ENCODE peak calls at places on chromosomes 13 and 19, in eight cellular contexts. B is mucosa of descending colon, V is foreskin fibroblast, P is kidney epithelial cell, C is ovary, E is BE2C, T is hepatocyte, X is OCI-LY7. D is an unnamed sample.

GRCh38 chr13:38872693-38873092 is 117.9 kb downstream of the STOML3 start:
- DNase-seq in C (peak), T (peak), V (no peak), E (peak), B (peak), P (no peak), X (peak), D (peak)

GRCh38 chr13:76361868-76362267 is 524.3 kb downstream of the KCTD12 start:
- DNase-seq in B (no peak), C (no peak), V (no peak), P (no peak), E (no peak), T (no peak), X (no peak), D (no peak)

GRCh38 chr19:35673121-35673804 is 6.9 kb downstream of the UPK1A start:
- DNase-seq in X (no peak), B (peak), C (no peak), E (peak), T (peak), P (peak), V (peak), D (no peak)

GRCh38 chr13:42539670-42540069 is 34.3 kb upstream of the TNFSF11 start:
- DNase-seq in B (no peak), C (no peak), E (no peak), V (no peak), T (no peak), X (no peak), P (no peak), D (no peak)

GRCh38 chr13:105925496-105925895 is 610.0 kb downstream of the EFNB2 start:
- DNase-seq in V (peak), C (no peak), E (no peak), T (peak), X (no peak), B (no peak), P (peak), D (no peak)

GRCh38 chr13:26036383-26036782 is 15.4 kb downstream of the SHISA2 start:
- DNase-seq in T (no peak), E (no peak), V (no peak), B (no peak), X (no peak), P (no peak), C (no peak), D (no peak)

GRCh38 chr19:14165986-14166385 is 29.6 kb upstream of the ASF1B start:
- DNase-seq in C (no peak), B (no peak), P (no peak), E (no peak), V (no peak), T (no peak), X (no peak), D (peak)

GRCh38 chr19:54312436-54313362 is at the start of gene LILRA5:
- DNase-seq in B (peak), V (no peak), C (no peak), X (no peak), T (no peak), P (no peak), E (no peak), D (no peak)

GRCh38 chr19:5809469-5809868 is 4.6 kb downstream of the NRTN start:
- DNase-seq in P (no peak), C (no peak), B (no peak), E (no peak), X (no peak), V (no peak), T (no peak), D (no peak)

GRCh38 chr13:111627596-111627995 is 307.2 kb downstream of the TEX29 start:
- DNase-seq in V (no peak), E (no peak), X (no peak), T (no peak), P (no peak), B (no peak), C (no peak), D (no peak)

GRCh38 chr19:34067861-34068271 is 104.4 kb upstream of the LSM14A start:
- DNase-seq in C (no peak), X (no peak), P (no peak), E (no peak), T (peak), V (no peak), B (no peak), D (no peak)

GRCh38 chr19:7582446-7582845 is 13.2 kb upstream of the CAMSAP3 start:
- DNase-seq in E (no peak), P (no peak), V (no peak), B (no peak), T (no peak), C (no peak), X (no peak), D (no peak)

GRCh38 chr13:41562083-41562482 is 104.7 kb downstream of the RGCC start:
- DNase-seq in E (no peak), B (peak), P (no peak), T (peak), V (peak), C (peak), X (no peak), D (peak)

GRCh38 chr19:1417145-1417544 is 9.8 kb downstream of the DAZAP1 start:
- DNase-seq in P (no peak), B (no peak), V (no peak), T (no peak), X (no peak), E (no peak), C (no peak), D (peak)

GRCh38 chr19:11581740-11582139 is 4.3 kb upstream of the ACP5 start:
- DNase-seq in X (peak), E (no peak), T (no peak), B (no peak), P (no peak), V (no peak), C (no peak), D (no peak)

GRCh38 chr13:100214886-100215285 is 126.0 kb downstream of the PCCA start:
- DNase-seq in E (no peak), C (no peak), P (no peak), V (peak), B (no peak), T (no peak), X (no peak), D (no peak)

GRCh38 chr13:59680429-59681024 is 483.2 kb downstream of the DIAPH3 start:
- DNase-seq in X (peak), T (no peak), E (no peak), C (no peak), B (no peak), V (peak), P (no peak), D (no peak)

GRCh38 chr19:35845215-35846037 is 6.9 kb downstream of the NPHS1 start:
- DNase-seq in E (peak), B (peak), V (no peak), C (no peak), X (no peak), T (peak), P (no peak), D (no peak)

GRCh38 chr13:43132911-43133310 is 109.5 kb downstream of the DNAJC15 start:
- DNase-seq in X (peak), C (no peak), T (no peak), E (peak), B (no peak), V (no peak), P (no peak), D (peak)

GRCh38 chr19:51664997-51665396 is 18.4 kb upstream of the SIGLEC14 start:
- DNase-seq in X (no peak), T (no peak), E (no peak), B (no peak), C (no peak), V (no peak), P (no peak), D (no peak)

GRCh38 chr19:11445141-11445540 is 9.7 kb downstream of the PRKCSH start:
- DNase-seq in T (no peak), B (no peak), E (no peak), X (no peak), V (no peak), C (no peak), P (no peak), D (no peak)

GRCh38 chr13:114115191-114115671 is 17.2 kb downstream of the RASA3 start:
- DNase-seq in B (peak), E (peak), V (peak), C (peak), T (peak), X (no peak), P (peak), D (no peak)

GRCh38 chr13:29100739-29101138 is 280.6 kb downstream of the MTUS2 start:
- DNase-seq in C (no peak), T (no peak), X (no peak), E (no peak), P (no peak), B (no peak), V (no peak), D (no peak)

GRCh38 chr13:53028637-53029121 is at the start of gene OLFM4:
- DNase-seq in T (peak), V (no peak), B (no peak), X (no peak), C (no peak), P (no peak), E (no peak), D (no peak)

GRCh38 chr19:1259873-1260748 is 9.0 kb upstream of the CIRBP start:
- DNase-seq in C (no peak), P (no peak), V (no peak), B (peak), E (no peak), X (peak), T (no peak), D (no peak)

GRCh38 chr19:1997353-1998233 is 17.9 kb downstream of the BTBD2 start:
- DNase-seq in E (no peak), P (no peak), C (no peak), X (no peak), V (no peak), B (no peak), T (no peak), D (no peak)

GRCh38 chr19:54231077-54231931 is 8.5 kb upstream of the LILRB3 start:
- DNase-seq in E (peak), C (peak), B (peak), T (peak), V (peak), P (no peak), X (peak), D (peak)

GRCh38 chr13:20182231-20182846 is 10.4 kb downstream of the GJB2 start:
- DNase-seq in V (peak), T (peak), P (peak), B (peak), X (peak), C (no peak), E (peak), D (peak)

GRCh38 chr19:2371656-2372055 is 11.6 kb downstream of the TMPRSS9 start:
- DNase-seq in X (no peak), B (no peak), E (no peak), V (peak), C (no peak), P (no peak), T (no peak), D (no peak)

GRCh38 chr19:4171676-4172075 is 10.7 kb downstream of the SIRT6 start:
- DNase-seq in T (no peak), B (no peak), E (no peak), P (no peak), C (no peak), V (no peak), X (no peak), D (no peak)

GRCh38 chr19:30132312-30133075 is 190.5 kb downstream of the URI1 start:
- DNase-seq in C (no peak), X (no peak), V (no peak), E (no peak), T (no peak), P (no peak), B (no peak), D (peak)

GRCh38 chr13:26557393-26558073 is at the start of gene WASF3:
- DNase-seq in T (peak), B (peak), X (peak), P (peak), E (peak), V (peak), C (peak), D (peak)

GRCh38 chr19:16386619-16387240 is 62.1 kb downstream of the KLF2 start:
- DNase-seq in C (peak), E (peak), P (peak), T (peak), V (peak), X (peak), B (peak), D (peak)

GRCh38 chr13:90787007-90787406 is 560.5 kb upstream of the MIR17HG start:
- DNase-seq in X (no peak), E (no peak), T (no peak), P (no peak), C (no peak), V (no peak), B (no peak), D (no peak)

DNA sequence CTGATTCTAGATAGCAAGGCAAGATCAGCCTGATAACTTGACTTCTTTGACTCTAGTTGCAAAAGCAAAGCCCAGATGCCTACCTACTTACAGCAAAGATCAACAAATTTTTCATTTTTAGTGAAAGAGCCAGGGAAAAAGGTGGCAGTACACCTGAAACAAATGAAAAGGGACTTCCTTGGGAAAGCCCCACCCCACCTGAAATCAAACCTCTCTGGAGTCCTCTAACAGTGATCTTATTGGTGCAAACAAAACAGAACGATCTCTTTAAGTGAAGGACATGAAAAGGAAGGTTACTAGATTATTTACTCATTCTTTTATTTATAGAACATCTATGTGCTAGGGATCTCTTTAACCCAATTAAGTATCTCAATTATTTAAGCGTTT is 507 bp upstream of the LCP1 start:
- DNase-seq in B (no peak), X (no peak), T (no peak), C (no peak), P (no peak), V (no peak), E (no peak), D (no peak)
- H3K4me3 ChIP-seq in B (no peak), X (peak), T (no peak), C (no peak), P (no peak), V (no peak), E (no peak), D (no peak)

DNA sequence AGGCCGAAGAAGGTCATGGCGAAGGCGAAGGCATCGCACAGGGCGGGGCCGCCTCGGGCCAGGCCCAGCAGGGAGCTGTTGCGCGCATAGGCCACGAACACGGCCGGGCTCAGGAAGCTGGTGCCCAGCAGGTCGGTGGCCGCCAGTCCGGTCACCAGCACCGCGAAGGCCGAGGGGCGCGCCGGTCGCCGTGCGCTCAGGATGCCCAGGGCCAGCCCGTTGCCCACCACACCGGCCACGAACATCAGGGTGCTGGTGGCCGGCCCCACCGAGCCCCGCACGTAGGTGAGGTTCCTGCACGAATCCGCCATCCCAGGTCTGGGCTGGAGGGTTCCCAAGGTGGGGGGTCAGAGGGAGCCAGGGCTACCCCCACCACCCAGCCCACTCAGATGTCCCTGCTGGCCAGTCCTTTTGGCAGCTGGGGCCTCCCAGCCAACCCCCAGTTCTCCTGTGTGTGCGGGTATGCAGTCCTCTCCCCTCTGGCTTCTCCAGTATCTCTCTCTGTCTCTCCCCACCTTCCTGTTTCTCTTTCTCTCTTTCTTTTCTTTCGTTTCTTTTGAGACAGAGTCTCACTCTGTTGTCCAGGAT is 880 bp downstream of the PTGIR start:
- DNase-seq in E (no peak), C (no peak), X (no peak), V (no peak), T (no peak), P (no peak), B (no peak), D (no peak)
- H3K4me3 ChIP-seq in E (no peak), C (no peak), X (no peak), V (peak), T (no peak), P (no peak), B (no peak), D (no peak)

DNA sequence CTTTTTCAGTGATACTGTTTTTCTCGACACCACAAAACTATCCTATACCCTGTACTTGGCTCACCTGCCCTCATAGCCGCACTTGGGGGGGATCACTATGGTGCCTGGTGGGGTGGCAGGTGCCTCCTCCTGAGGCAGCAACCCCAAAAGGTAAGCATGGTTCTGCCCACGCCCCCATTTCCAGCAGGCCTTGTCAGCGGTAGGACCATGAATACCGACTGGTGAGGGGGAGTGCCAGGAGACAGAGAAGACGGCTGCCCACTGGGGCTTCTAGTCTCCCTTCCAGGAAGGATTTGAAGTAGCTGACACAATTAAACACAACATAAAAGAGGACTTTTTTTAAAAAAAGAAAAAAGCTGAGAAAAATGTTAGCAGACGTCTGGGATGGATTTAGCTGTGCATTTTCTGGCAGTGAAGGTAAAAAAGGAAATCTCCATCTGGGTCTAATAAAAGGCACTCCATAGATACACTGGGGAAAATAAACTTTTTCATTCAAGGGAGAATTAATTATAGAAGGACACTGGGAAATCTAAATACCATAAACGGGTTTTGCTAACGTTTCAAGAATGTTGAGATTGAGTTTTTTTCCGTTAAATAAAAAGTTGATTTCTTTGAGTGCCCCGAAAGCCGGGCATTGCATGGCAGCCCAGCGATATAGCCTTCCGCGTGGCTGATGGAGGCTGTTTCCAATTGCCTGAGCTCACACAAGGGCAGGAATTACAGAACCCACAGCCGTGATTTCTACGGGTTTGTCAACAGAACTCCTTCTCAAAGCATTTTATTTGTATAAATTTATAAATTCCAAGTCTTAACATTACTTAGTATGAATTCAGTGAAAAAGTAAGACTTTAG is 45.1 kb downstream of the ATP11A start:
- DNase-seq in T (no peak), E (no peak), C (no peak), B (no peak), V (no peak), X (no peak), P (no peak), D (no peak)
- H3K4me3 ChIP-seq in T (no peak), E (no peak), C (no peak), B (no peak), V (no peak), X (no peak), P (no peak), D (no peak)

GRCh38 chr19:48511800-48512503 is at the start of gene LMTK3:
- DNase-seq in B (peak), V (no peak), C (no peak), P (no peak), X (peak), E (peak), T (no peak), D (peak)

GRCh38 chr19:48511321-48511731 is 309 bp downstream of the LMTK3 start:
- DNase-seq in T (no peak), B (no peak), V (no peak), E (peak), X (no peak), C (no peak), P (no peak), D (no peak)

GRCh38 chr19:48509467-48510194 is 2.0 kb downstream of the LMTK3 start:
- DNase-seq in E (no peak), T (no peak), V (no peak), X (no peak), P (no peak), C (no peak), B (no peak), D (no peak)

GRCh38 chr19:48508729-48509310 is 2.8 kb downstream of the LMTK3 start:
- DNase-seq in B (no peak), X (no peak), C (no peak), V (no peak), E (no peak), T (no peak), P (no peak), D (no peak)

DNA sequence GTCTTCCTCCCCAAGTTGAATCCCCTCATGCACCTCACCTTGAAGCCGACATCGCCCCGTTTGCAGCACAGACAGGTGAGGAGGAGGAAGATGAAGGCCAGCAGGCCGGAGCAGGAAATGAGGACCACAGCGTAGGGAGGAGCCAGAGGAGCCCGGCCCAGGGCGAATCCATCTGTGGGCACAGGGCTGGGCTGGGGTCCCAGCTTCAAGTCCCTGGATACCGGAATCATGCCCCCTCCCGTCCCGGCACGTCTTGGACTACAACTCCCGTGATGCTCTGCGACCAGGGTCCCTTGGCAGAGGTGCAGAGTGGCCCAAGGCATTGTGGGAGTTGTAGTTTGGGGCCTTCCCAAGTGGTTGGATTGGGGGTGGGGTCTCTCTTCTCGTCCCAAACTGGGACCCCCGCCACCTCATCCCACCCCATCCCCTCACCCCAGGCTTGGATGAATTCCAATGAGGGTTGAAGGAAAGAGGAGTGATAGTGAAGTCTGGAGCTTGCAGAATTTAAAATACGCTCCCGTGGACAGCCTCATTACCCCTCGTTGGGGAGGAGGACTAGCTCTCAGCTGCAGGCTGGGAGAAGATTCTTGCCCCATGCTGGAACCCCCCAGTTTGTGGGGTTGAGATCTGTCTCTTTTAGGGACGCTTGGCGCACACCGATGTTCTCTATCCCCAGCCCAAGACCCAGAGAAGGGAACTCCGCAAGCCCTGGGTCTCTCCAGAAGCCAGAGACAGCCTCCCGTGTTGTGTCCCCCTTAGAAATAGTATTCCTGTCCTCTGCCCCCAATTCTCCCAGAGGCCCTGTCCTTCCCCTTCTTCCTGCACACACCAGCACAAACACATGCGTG is 990 bp downstream of the LMTK3 start:
- DNase-seq in B (peak), V (no peak), E (peak), C (peak), P (no peak), X (peak), T (peak), D (peak)
- H3K4me3 ChIP-seq in B (no peak), V (peak), E (peak), C (no peak), P (no peak), X (peak), T (peak), D (no peak)